ENCODE peak calls at places on chromosomes 6 and 20, in four cellular contexts. G, Z, J and W are unnamed samples.

GRCh38 chr6:143034689-143035334 is 25.9 kb upstream of the AIG1 start:
- DNase-seq in G (no peak), Z (no peak), J (no peak), W (no peak)

GRCh38 chr20:35146299-35146921 is 726 bp downstream of the EDEM2 start:
- DNase-seq in G (no peak), Z (no peak), J (peak; percentile 5), W (no peak)

GRCh38 chr20:40192083-40192482 is 497.0 kb downstream of the MAFB start:
- DNase-seq in G (no peak), Z (no peak), J (no peak), W (no peak)

GRCh38 chr6:166565084-166565651 is 21.3 kb downstream of the RAMACL start:
- DNase-seq in G (no peak), Z (no peak), J (no peak), W (no peak)

GRCh38 chr20:12728782-12729181 is 280.0 kb upstream of the SPTLC3 start:
- DNase-seq in G (no peak), Z (no peak), J (no peak), W (no peak)

GRCh38 chr20:37298190-37298939 is 8.9 kb downstream of the MANBAL start:
- DNase-seq in G (no peak), Z (no peak), J (no peak), W (no peak)

GRCh38 chr20:1971893-1972586 is 21.8 kb downstream of the PDYN start:
- DNase-seq in G (no peak), Z (no peak), J (no peak), W (no peak)

GRCh38 chr6:21149460-21149859 is 444.1 kb upstream of the SOX4 start:
- DNase-seq in G (no peak), Z (no peak), J (no peak), W (no peak)

GRCh38 chr6:165013701-165014100 is 295.7 kb downstream of the C6orf118 start:
- DNase-seq in G (peak; percentile 56), Z (no peak), J (no peak), W (no peak)

GRCh38 chr6:133741375-133741861 is 147.5 kb upstream of the TCF21 start:
- DNase-seq in G (peak; percentile 63), Z (no peak), J (no peak), W (no peak)

GRCh38 chr6:53300656-53301551 is 47.8 kb downstream of the ELOVL5 start:
- DNase-seq in G (no peak), Z (peak; percentile 68), J (peak; percentile 77), W (no peak)

GRCh38 chr6:4186391-4186790 is 51.0 kb upstream of the ECI2 start:
- DNase-seq in G (no peak), Z (no peak), J (no peak), W (no peak)

GRCh38 chr6:16600701-16601100 is 160.6 kb downstream of the ATXN1 start:
- DNase-seq in G (no peak), Z (no peak), J (no peak), W (no peak)